ENCODE peak calls at places on chromosomes 16 and 17, in six cellular contexts. V, S, G, M, U and A are unnamed samples.
A peak's percentile ranks its signal among the peaks of the same experiment; 100 is the strongest.

GRCh38 chr16:58409316-58409973 is 17.2 kb downstream of the GINS3 start:
- DNase-seq in V (no peak), S (peak; percentile 29), G (peak; percentile 64), M (no peak), U (peak; percentile 52), A (peak; percentile 82)

GRCh38 chr16:81767987-81768592 is 11.0 kb upstream of the PLCG2 start:
- DNase-seq in V (no peak), S (no peak), G (peak; percentile 8), M (no peak), U (no peak), A (no peak)

GRCh38 chr16:14356064-14356463 is 274.0 kb downstream of the PARN start:
- DNase-seq in V (no peak), S (no peak), G (no peak), M (no peak), U (no peak), A (no peak)

GRCh38 chr17:18960803-18961511 is 9.0 kb downstream of the SLC5A10 start:
- DNase-seq in V (peak; percentile 70), S (peak; percentile 72), G (peak; percentile 41), M (peak; percentile 56), U (peak; percentile 87), A (peak; percentile 67)

GRCh38 chr17:41663451-41664171 is 25.1 kb upstream of the EIF1 start:
- DNase-seq in V (no peak), S (no peak), G (peak; percentile 93), M (no peak), U (no peak), A (no peak)

GRCh38 chr17:43669971-43670644 is 8.4 kb upstream of the MEOX1 start:
- DNase-seq in V (no peak), S (no peak), G (no peak), M (no peak), U (no peak), A (no peak)

GRCh38 chr17:81923302-81924260 is 4.0 kb downstream of the MAFG start:
- DNase-seq in V (peak; percentile 14), S (peak; percentile 81), G (peak; percentile 38), M (no peak), U (peak; percentile 87), A (peak; percentile 91)

GRCh38 chr16:83802135-83802534 is 5.6 kb upstream of the HSBP1 start:
- DNase-seq in V (no peak), S (peak; percentile 92), G (peak; percentile 94), M (no peak), U (no peak), A (peak; percentile 55)

GRCh38 chr16:61050547-61050946 is 985.7 kb downstream of the CDH8 start:
- DNase-seq in V (no peak), S (no peak), G (no peak), M (no peak), U (peak; percentile 39), A (no peak)

GRCh38 chr16:69741951-69742904 is 12.5 kb downstream of the NOB1 start:
- DNase-seq in V (peak; percentile 39), S (peak; percentile 70), G (no peak), M (no peak), U (peak; percentile 74), A (no peak)

GRCh38 chr17:40909755-40910154 is 24.7 kb upstream of the KRT20 start:
- DNase-seq in V (no peak), S (peak; percentile 77), G (peak; percentile 86), M (no peak), U (no peak), A (no peak)

GRCh38 chr17:44220211-44221071 is 966 bp upstream of the UBTF start:
- DNase-seq in V (peak; percentile 31), S (peak; percentile 53), G (no peak), M (peak; percentile 63), U (peak; percentile 70), A (peak; percentile 57)

GRCh38 chr17:45261577-45262515 is at the start of gene SPATA32:
- DNase-seq in V (peak; percentile 35), S (peak; percentile 50), G (peak; percentile 40), M (peak; percentile 67), U (peak; percentile 84), A (no peak)

GRCh38 chr16:87560428-87561199 is 41.7 kb upstream of the JPH3 start:
- DNase-seq in V (no peak), S (peak; percentile 35), G (no peak), M (no peak), U (peak; percentile 61), A (no peak)

GRCh38 chr17:39702901-39703893 is 3.3 kb downstream of the ERBB2 start:
- DNase-seq in V (no peak), S (no peak), G (peak; percentile 68), M (no peak), U (no peak), A (peak; percentile 91)

GRCh38 chr17:51955245-51955644 is 203.3 kb downstream of the CA10 start:
- DNase-seq in V (no peak), S (no peak), G (no peak), M (no peak), U (no peak), A (no peak)

GRCh38 chr16:24822542-24822941 is 23.2 kb upstream of the SLC5A11 start:
- DNase-seq in V (no peak), S (no peak), G (no peak), M (no peak), U (no peak), A (no peak)

GRCh38 chr17:19886116-19886515 is 18.4 kb upstream of the ULK2 start:
- DNase-seq in V (no peak), S (no peak), G (no peak), M (no peak), U (peak; percentile 4), A (no peak)

GRCh38 chr17:10276436-10276835 is 78.0 kb upstream of the GAS7 start:
- DNase-seq in V (no peak), S (no peak), G (no peak), M (no peak), U (no peak), A (no peak)

GRCh38 chr16:83899272-83899897 is 470 bp downstream of the MLYCD start:
- DNase-seq in V (peak; percentile 41), S (peak; percentile 67), G (peak; percentile 47), M (peak; percentile 31), U (peak; percentile 75), A (peak; percentile 65)

GRCh38 chr16:10122546-10122945 is 59.7 kb downstream of the GRIN2A start:
- DNase-seq in V (no peak), S (no peak), G (no peak), M (no peak), U (no peak), A (no peak)

GRCh38 chr16:57304169-57305061 is 19.9 kb upstream of the PLLP start:
- DNase-seq in V (no peak), S (peak; percentile 75), G (peak; percentile 41), M (no peak), U (peak; percentile 75), A (peak; percentile 83)

GRCh38 chr17:19304209-19304608 is 58.3 kb downstream of the B9D1 start:
- DNase-seq in V (no peak), S (peak; percentile 73), G (peak; percentile 17), M (no peak), U (peak; percentile 73), A (peak; percentile 31)

GRCh38 chr16:89581045-89581695 is 5.6 kb downstream of the CPNE7 start:
- DNase-seq in V (no peak), S (peak; percentile 100), G (peak; percentile 71), M (no peak), U (no peak), A (peak; percentile 97)

GRCh38 chr17:6639014-6639650 is 1.4 kb downstream of the KIAA0753 start:
- DNase-seq in V (no peak), S (no peak), G (no peak), M (no peak), U (no peak), A (no peak)

GRCh38 chr17:62790554-62790953 is 17.6 kb downstream of the MARCHF10 start:
- DNase-seq in V (no peak), S (peak; percentile 94), G (peak; percentile 75), M (no peak), U (no peak), A (peak; percentile 60)

GRCh38 chr17:74652020-74652419 is 28.5 kb upstream of the CD300E start:
- DNase-seq in V (no peak), S (no peak), G (no peak), M (no peak), U (no peak), A (no peak)

GRCh38 chr17:72560303-72561247 is 439.8 kb downstream of the SOX9 start:
- DNase-seq in V (peak; percentile 36), S (peak; percentile 63), G (peak; percentile 53), M (peak; percentile 23), U (peak; percentile 85), A (peak; percentile 63)

GRCh38 chr16:68664297-68664696 is 19.2 kb downstream of the CDH3 start:
- DNase-seq in V (no peak), S (peak; percentile 26), G (peak; percentile 73), M (no peak), U (no peak), A (no peak)